ENCODE peak calls at places on chromosomes 16 and 17, in five cellular contexts. O is transverse colon, X is K562, I is tibial artery, N is GM23338. F is an unnamed sample.

GRCh38 chr16:86692476-86692875 is 114.1 kb downstream of the FOXL1 start:
- DNase-seq in O (no peak), X (no peak), I (no peak), N (no peak), F (no peak)

GRCh38 chr16:19680972-19681371 is 37.1 kb downstream of the KNOP1 start:
- DNase-seq in O (no peak), X (no peak), I (peak; percentile 57), N (peak; percentile 56), F (no peak)

GRCh38 chr16:47358816-47359215 is 102.0 kb downstream of the ITFG1 start:
- DNase-seq in O (no peak), X (peak; percentile 3), I (no peak), N (no peak), F (no peak)

GRCh38 chr16:22878955-22879354 is 65.0 kb downstream of the HS3ST2 start:
- DNase-seq in O (no peak), X (no peak), I (no peak), N (no peak), F (no peak)

GRCh38 chr17:82370471-82371332 is 863 bp upstream of the UTS2R start:
- DNase-seq in O (peak; percentile 52), X (no peak), I (no peak), N (no peak), F (no peak)

GRCh38 chr16:66485361-66485760 is 58.3 kb downstream of the BEAN1 start:
- DNase-seq in O (no peak), X (no peak), I (peak; percentile 61), N (no peak), F (no peak)

GRCh38 chr17:44911133-44912001 is 3.9 kb downstream of the GFAP start:
- DNase-seq in O (peak; percentile 72), X (peak; percentile 84), I (peak; percentile 77), N (peak; percentile 93), F (peak; percentile 72)

GRCh38 chr17:32258383-32259121 is 7.1 kb upstream of the RHBDL3 start:
- DNase-seq in O (no peak), X (no peak), I (no peak), N (peak; percentile 61), F (no peak)

GRCh38 chr16:19472487-19472886 is 49.4 kb downstream of the GDE1 start:
- DNase-seq in O (no peak), X (no peak), I (no peak), N (no peak), F (no peak)

GRCh38 chr17:42809250-42809649 is 10.6 kb downstream of the CNTD1 start:
- DNase-seq in O (no peak), X (no peak), I (no peak), N (no peak), F (no peak)

GRCh38 chr16:24748242-24748641 is 18.8 kb downstream of the TNRC6A start:
- DNase-seq in O (no peak), X (peak; percentile 58), I (peak; percentile 73), N (no peak), F (no peak)

GRCh38 chr16:11356573-11357331 is 11.5 kb downstream of the RMI2 start:
- DNase-seq in O (peak; percentile 81), X (peak; percentile 82), I (peak; percentile 74), N (peak; percentile 91), F (peak; percentile 66)

GRCh38 chr17:80503031-80503430 is 26.6 kb upstream of the NPTX1 start:
- DNase-seq in O (no peak), X (no peak), I (no peak), N (no peak), F (no peak)

GRCh38 chr16:24538756-24539294 is 541 bp upstream of the RBBP6 start:
- DNase-seq in O (no peak), X (peak; percentile 87), I (no peak), N (no peak), F (no peak)

DNA sequence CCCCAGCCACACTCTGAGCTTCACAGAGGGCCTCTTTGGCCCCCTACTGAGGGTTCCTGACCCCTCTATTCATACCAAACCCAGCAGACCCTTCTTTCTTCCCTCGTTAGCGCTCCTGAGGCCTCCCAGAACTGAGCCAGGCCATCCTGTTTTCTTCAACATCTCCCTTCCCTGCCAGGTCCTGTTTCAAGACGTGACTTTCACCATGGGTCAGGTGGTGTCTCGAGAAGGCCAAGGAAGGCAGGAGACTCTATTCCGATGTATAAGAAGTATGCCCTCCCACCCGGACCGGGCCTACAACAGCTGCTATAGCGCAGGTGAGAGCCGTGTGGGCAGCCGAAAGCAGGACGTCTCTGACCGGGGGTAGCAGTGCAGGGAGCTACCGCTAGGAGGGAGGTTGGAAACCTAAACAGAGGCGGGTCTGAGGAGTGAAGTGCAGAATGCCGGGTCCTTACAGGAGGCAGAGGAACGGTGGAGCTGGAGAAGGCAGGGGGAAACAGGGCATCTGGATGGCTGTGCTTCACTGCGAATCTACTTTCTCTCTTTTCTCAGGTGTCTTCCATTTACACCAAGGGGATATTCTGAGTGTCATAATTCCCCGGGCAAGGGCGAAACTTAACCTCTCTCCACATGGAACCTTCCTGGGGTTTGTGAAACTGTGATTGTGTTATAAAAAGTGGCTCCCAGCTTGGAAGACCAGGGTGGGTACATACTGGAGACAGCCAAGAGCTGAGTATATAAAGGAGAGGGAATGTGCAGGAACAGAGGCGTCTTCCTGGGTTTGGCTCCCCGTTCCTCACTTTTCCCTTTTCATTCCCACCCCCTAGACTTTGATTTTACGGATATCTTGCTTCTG is 1.3 kb upstream of the SENP3 start:
- DNase-seq in O (peak; percentile 87), X (peak; percentile 75), I (peak; percentile 79), N (peak; percentile 94), F (peak; percentile 23)
- TF ChIP-seq CTCF in O (peak; percentile 83), X (peak; percentile 73), I (peak; percentile 49), N (peak; percentile 64), F (peak; percentile 9)

GRCh38 chr16:56641166-56641565 is 2.7 kb downstream of the MT1A start:
- DNase-seq in O (no peak), X (no peak), I (no peak), N (no peak), F (no peak)

GRCh38 chr16:56640076-56640475 is 1.6 kb downstream of the MT1A start:
- DNase-seq in O (no peak), X (no peak), I (no peak), N (no peak), F (no peak)

GRCh38 chr16:56636616-56637413 is 1.7 kb upstream of the MT1A start:
- DNase-seq in O (no peak), X (no peak), I (no peak), N (no peak), F (no peak)

GRCh38 chr16:56637814-56638750 is at the start of gene MT1A:
- DNase-seq in O (peak; percentile 82), X (peak; percentile 32), I (peak; percentile 95), N (peak; percentile 79), F (peak; percentile 72)

GRCh38 chr16:56639045-56639444 is 579 bp downstream of the MT1A start:
- DNase-seq in O (no peak), X (no peak), I (no peak), N (no peak), F (no peak)
- H3K27me3 ChIP-seq in O (peaks cover 72% of the 10 kb centered on the region), X (peaks cover 34% of the 10 kb centered on the region), I (no peaks in the 10 kb centered on the region), N (peaks cover 100% of the 10 kb centered on the region), F (peaks cover 7% of the 10 kb centered on the region)

GRCh38 chr17:58338454-58338841 is 9.9 kb upstream of the TSPOAP1 start:
- DNase-seq in O (no peak), X (no peak), I (no peak), N (no peak), F (no peak)

GRCh38 chr17:58338907-58339774 is 10.5 kb upstream of the TSPOAP1 start:
- DNase-seq in O (peak; percentile 72), X (peak; percentile 93), I (peak; percentile 76), N (peak; percentile 74), F (no peak)

GRCh38 chr17:58340623-58340876 is 11.5 kb downstream of the SUPT4H1 start:
- DNase-seq in O (no peak), X (no peak), I (no peak), N (no peak), F (no peak)

GRCh38 chr17:58341861-58342475 is 10.0 kb downstream of the SUPT4H1 start:
- DNase-seq in O (no peak), X (no peak), I (no peak), N (no peak), F (no peak)

GRCh38 chr17:58339775-58340622 is 11.4 kb upstream of the TSPOAP1 start:
- DNase-seq in O (no peak), X (no peak), I (no peak), N (no peak), F (no peak)
- H3K4me1 ChIP-seq in O (peaks cover 32% of the 10 kb centered on the region), X (peaks cover 46% of the 10 kb centered on the region), I (no peaks in the 10 kb centered on the region), N (peaks cover 25% of the 10 kb centered on the region), F (peaks cover 34% of the 10 kb centered on the region)

GRCh38 chr17:20999841-21000532 is 42.8 kb downstream of the USP22 start:
- DNase-seq in O (no peak), X (no peak), I (no peak), N (no peak), F (no peak)
- TF ChIP-seq CTCF in O (no peak), X (no peak), I (no peak), N (no peak), F (no peak)

GRCh38 chr17:48389903-48390302 is 40.1 kb downstream of the SKAP1 start:
- DNase-seq in O (no peak), X (no peak), I (no peak), N (no peak), F (no peak)

GRCh38 chr17:48385303-48385702 is 44.7 kb downstream of the SKAP1 start:
- DNase-seq in O (no peak), X (no peak), I (no peak), N (no peak), F (no peak)

GRCh38 chr17:48392836-48393235 is 37.2 kb downstream of the SKAP1 start:
- DNase-seq in O (no peak), X (no peak), I (no peak), N (no peak), F (no peak)

GRCh38 chr17:48391460-48391859 is 38.6 kb downstream of the SKAP1 start:
- DNase-seq in O (no peak), X (no peak), I (no peak), N (no peak), F (no peak)

DNA sequence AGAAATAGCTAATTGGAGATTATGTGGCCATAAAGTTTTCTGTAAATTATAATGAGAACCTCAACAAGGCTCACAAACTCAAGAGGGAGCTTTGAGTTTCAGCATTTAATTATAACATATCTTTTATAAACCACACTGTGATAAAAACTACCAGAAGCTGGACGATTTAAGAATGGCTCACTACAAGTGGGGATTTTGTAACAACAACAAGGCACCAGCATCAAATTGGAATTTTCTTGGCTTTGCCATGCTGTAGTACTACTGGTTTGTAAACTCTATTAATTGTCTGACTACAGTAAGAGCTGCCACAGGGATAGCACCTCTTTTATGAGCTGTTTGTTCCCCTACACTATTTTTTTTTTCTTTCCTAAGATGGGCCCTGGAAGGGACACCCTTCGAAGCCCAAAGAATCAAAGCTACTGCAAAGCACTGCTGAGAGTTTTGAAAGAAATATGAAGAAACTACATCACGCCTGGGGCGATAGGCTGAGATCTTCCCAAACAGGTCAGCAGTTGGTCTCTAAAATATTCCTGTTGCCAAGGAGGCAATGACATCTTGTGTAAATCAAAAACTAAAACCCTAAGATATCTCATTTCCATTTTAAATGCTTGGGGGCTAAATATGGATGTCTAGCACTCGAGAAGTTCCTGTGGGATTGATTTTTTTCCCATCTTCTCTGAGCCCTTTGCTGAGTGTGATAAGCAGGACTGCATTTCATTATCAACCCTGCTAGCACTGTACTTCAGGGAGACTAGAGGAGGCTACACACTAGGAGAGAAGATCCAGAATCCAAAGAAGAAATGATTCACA is 40.9 kb downstream of the SKAP1 start:
- DNase-seq in O (no peak), X (no peak), I (no peak), N (no peak), F (no peak)
- H3K27me3 ChIP-seq in O (peaks cover 18% of the 10 kb centered on the region), X (no peaks in the 10 kb centered on the region), I (no peaks in the 10 kb centered on the region), N (peaks cover 3% of the 10 kb centered on the region), F (no peaks in the 10 kb centered on the region)